ENCODE peak calls at places on chromosomes 7 and 10, in six cellular contexts. J is NCI-H1092 treated with DMSO at 0.1 percent for 48 hours, Y is head of caudate nucleus, L is WTC11, G is HCEC 1CT, F is astrocyte of the hippocampus. E is an unnamed sample.

GRCh38 chr10:31977440-31978157 is 49.0 kb upstream of the ARHGAP12 start:
- DNase-seq in J (no peak), Y (no peak), L (no peak), G (peak), F (peak), E (peak)

GRCh38 chr7:28615091-28615490 is 202.8 kb downstream of the CREB5 start:
- DNase-seq in J (peak), Y (no peak), L (peak), G (no peak), F (no peak), E (no peak)

GRCh38 chr10:31952066-31952465 is 23.4 kb upstream of the ARHGAP12 start:
- DNase-seq in J (no peak), Y (no peak), L (no peak), G (no peak), F (no peak), E (no peak)

GRCh38 chr7:151585744-151586424 is 66.2 kb upstream of the RHEB start:
- DNase-seq in J (no peak), Y (peak), L (no peak), G (no peak), F (no peak), E (no peak)

GRCh38 chr7:106563466-106564150 is 97.3 kb downstream of the CCDC71L start:
- DNase-seq in J (no peak), Y (no peak), L (no peak), G (no peak), F (peak), E (no peak)

GRCh38 chr7:140402178-140402835 is 1.6 kb upstream of the RAB19 start:
- DNase-seq in J (no peak), Y (no peak), L (no peak), G (peak), F (peak), E (peak)

GRCh38 chr7:74343281-74344127 is 54.3 kb downstream of the CLIP2 start:
- DNase-seq in J (no peak), Y (peak), L (no peak), G (peak), F (peak), E (peak)

GRCh38 chr10:125419146-125419545 is 258.8 kb upstream of the CTBP2 start:
- DNase-seq in J (no peak), Y (no peak), L (no peak), G (no peak), F (no peak), E (no peak)

GRCh38 chr7:132806834-132807233 is 230.6 kb upstream of the PLXNA4 start:
- DNase-seq in J (no peak), Y (no peak), L (no peak), G (no peak), F (no peak), E (no peak)

GRCh38 chr7:86598721-86599120 is 45.0 kb upstream of the GRM3 start:
- DNase-seq in J (no peak), Y (no peak), L (no peak), G (no peak), F (no peak), E (no peak)

GRCh38 chr7:45071528-45071927 is 17.2 kb downstream of the NACAD start:
- DNase-seq in J (no peak), Y (no peak), L (no peak), G (no peak), F (no peak), E (no peak)

GRCh38 chr10:36023939-36024338 is 381.8 kb upstream of the FZD8 start:
- DNase-seq in J (no peak), Y (no peak), L (no peak), G (peak), F (peak), E (peak)